ENCODE peak calls at places on chromosomes 13 and 19, in four cellular contexts. B, F, O and G are unnamed samples.

GRCh38 chr19:38055040-38055439 is 148.0 kb downstream of the SIPA1L3 start:
- DNase-seq in B (no peak), F (no peak), O (no peak), G (no peak)

GRCh38 chr19:3095375-3096191 is 1.4 kb downstream of the GNA11 start:
- DNase-seq in B (no peak), F (peak; percentile 7), O (peak; percentile 74), G (no peak)

GRCh38 chr19:21691656-21692055 is 75.7 kb downstream of the ZNF100 start:
- DNase-seq in B (no peak), F (no peak), O (no peak), G (no peak)

GRCh38 chr19:5621311-5621944 is 1.1 kb downstream of the SAFB2 start:
- DNase-seq in B (no peak), F (peak; percentile 24), O (peak; percentile 55), G (no peak)

GRCh38 chr19:49793561-49793840 is 19.6 kb downstream of the FUZ start:
- DNase-seq in B (no peak), F (no peak), O (no peak), G (no peak)

GRCh38 chr13:40681341-40682051 is 15.1 kb upstream of the FOXO1 start:
- DNase-seq in B (no peak), F (peak; percentile 50), O (no peak), G (no peak)

GRCh38 chr19:31491246-31491645 is 142.0 kb upstream of the TSHZ3 start:
- DNase-seq in B (no peak), F (peak; percentile 13), O (no peak), G (no peak)

GRCh38 chr13:42394361-42395065 is 122.6 kb downstream of the AKAP11 start:
- DNase-seq in B (no peak), F (no peak), O (no peak), G (no peak)

GRCh38 chr19:16737909-16738308 is 18.3 kb downstream of the NWD1 start:
- DNase-seq in B (no peak), F (peak; percentile 17), O (no peak), G (peak; percentile 3)

GRCh38 chr19:4557186-4557970 is 2.1 kb downstream of the SEMA6B start:
- DNase-seq in B (no peak), F (no peak), O (no peak), G (no peak)

GRCh38 chr13:20462921-20463320 is 62.7 kb downstream of the CRYL1 start:
- DNase-seq in B (no peak), F (no peak), O (no peak), G (no peak)

GRCh38 chr13:18943273-18943672 is 238.4 kb downstream of the TUBA3C start:
- DNase-seq in B (no peak), F (no peak), O (no peak), G (no peak)

GRCh38 chr19:40907968-40908735 is 26.1 kb upstream of the CYP2A7 start:
- DNase-seq in B (no peak), F (no peak), O (no peak), G (no peak)

GRCh38 chr19:10961763-10962536 is 1.1 kb downstream of the SMARCA4 start:
- DNase-seq in B (no peak), F (no peak), O (no peak), G (no peak)

GRCh38 chr19:46296722-46297431 is at the start of gene HIF3A:
- DNase-seq in B (no peak), F (peak; percentile 78), O (peak; percentile 82), G (no peak)

GRCh38 chr19:7914598-7915045 is at the start of gene TGFBR3L:
- DNase-seq in B (no peak), F (no peak), O (no peak), G (no peak)

GRCh38 chr13:82797876-82798275 is 1084.4 kb downstream of the SLITRK1 start:
- DNase-seq in B (no peak), F (no peak), O (no peak), G (no peak)

GRCh38 chr13:28138756-28139470 is 568 bp downstream of the PAN3 start:
- DNase-seq in B (peak; percentile 77), F (peak; percentile 97), O (peak; percentile 86), G (peak; percentile 77)

GRCh38 chr13:30808600-30808999 is 73.3 kb downstream of the ALOX5AP start:
- DNase-seq in B (no peak), F (no peak), O (no peak), G (no peak)

GRCh38 chr13:102225892-102226291 is 176.0 kb downstream of the FGF14 start:
- DNase-seq in B (no peak), F (no peak), O (no peak), G (no peak)

GRCh38 chr19:9836021-9836420 is 903 bp downstream of the PIN1 start:
- DNase-seq in B (no peak), F (peak; percentile 51), O (no peak), G (peak; percentile 25)

GRCh38 chr13:69970521-69970920 is 137.1 kb upstream of the ATXN8OS start:
- DNase-seq in B (no peak), F (peak; percentile 5), O (no peak), G (no peak)

GRCh38 chr19:17944301-17944700 is 11.5 kb downstream of the CCDC124 start:
- DNase-seq in B (no peak), F (peak; percentile 73), O (no peak), G (peak; percentile 73)

GRCh38 chr19:11578342-11579142 is 1.1 kb upstream of the ACP5 start:
- DNase-seq in B (no peak), F (peak; percentile 25), O (no peak), G (no peak)

GRCh38 chr13:91247768-91248167 is 99.7 kb upstream of the MIR17HG start:
- DNase-seq in B (no peak), F (no peak), O (no peak), G (no peak)

DNA sequence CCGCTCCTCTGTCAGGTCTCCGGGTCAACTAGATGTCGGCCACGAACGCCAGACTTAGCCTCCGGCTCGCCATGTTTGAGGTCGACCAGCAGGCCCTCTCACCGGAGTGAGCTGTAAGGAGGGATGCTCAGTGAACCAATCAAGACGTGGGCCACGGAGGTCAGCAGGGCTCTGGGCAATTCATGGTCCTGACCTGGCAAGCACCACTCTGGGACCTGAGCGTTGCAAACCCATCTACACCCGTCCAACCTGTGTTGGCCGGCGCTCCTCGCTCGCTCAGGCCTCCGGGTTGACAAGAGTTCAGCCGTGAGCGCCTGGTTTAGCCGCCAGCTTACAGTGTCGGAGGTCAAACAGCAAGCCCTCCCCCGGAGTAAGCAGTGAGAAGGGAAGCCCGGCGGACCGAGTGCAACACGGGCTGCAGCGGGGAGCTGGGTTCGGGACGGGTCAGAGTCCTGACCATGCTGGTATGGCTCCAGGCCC is 1361.9 kb downstream of the UQCRFS1 start:
- DNase-seq in B (no peak), F (no peak), O (no peak), G (no peak)
- TF ChIP-seq CTCF in B (no peak), F (no peak), O (no peak), G (no peak)

GRCh38 chr13:99606322-99607089 is 105.2 kb downstream of the TM9SF2 start:
- DNase-seq in B (peak; percentile 91), F (peak; percentile 89), O (peak; percentile 96), G (no peak)

GRCh38 chr13:99614465-99614885 is 113.2 kb downstream of the TM9SF2 start:
- DNase-seq in B (no peak), F (peak; percentile 27), O (no peak), G (no peak)

GRCh38 chr13:99608345-99608744 is 107.1 kb downstream of the TM9SF2 start:
- DNase-seq in B (no peak), F (no peak), O (no peak), G (no peak)

GRCh38 chr13:99605417-99606321 is 104.4 kb downstream of the TM9SF2 start:
- DNase-seq in B (no peak), F (peak; percentile 43), O (peak; percentile 77), G (no peak)

GRCh38 chr13:99610702-99611289 is 109.5 kb downstream of the TM9SF2 start:
- DNase-seq in B (no peak), F (no peak), O (no peak), G (no peak)
- TF ChIP-seq CTCF in B (no peak), F (peak; percentile 7), O (no peak), G (peak; percentile 35)

GRCh38 chr19:33978286-33978685 is 181.6 kb downstream of the KCTD15 start:
- DNase-seq in B (no peak), F (no peak), O (no peak), G (no peak)

GRCh38 chr19:33988601-33989000 is 183.7 kb upstream of the LSM14A start:
- DNase-seq in B (no peak), F (no peak), O (no peak), G (no peak)

DNA sequence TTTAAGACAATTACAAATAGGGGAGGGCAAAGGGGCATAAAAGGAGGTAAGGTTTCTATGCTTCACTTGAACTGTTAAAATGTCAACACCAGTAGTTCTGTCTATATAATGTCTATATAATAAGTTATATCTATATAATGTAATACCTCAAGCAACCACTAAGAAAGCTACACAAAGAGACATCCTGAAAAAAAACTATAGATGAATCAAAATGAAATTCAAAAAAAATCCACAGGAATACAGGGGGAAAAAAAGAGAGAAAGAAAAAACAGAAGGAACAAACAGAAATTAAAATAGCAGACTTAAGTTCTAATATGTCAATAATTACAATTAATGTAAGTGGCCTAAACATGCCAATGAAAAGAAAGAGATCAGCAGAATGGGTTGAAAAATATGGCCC is 186.0 kb downstream of the KCTD15 start:
- DNase-seq in B (no peak), F (no peak), O (no peak), G (no peak)
- TF ChIP-seq CTCF in B (no peak), F (no peak), O (no peak), G (no peak)

DNA sequence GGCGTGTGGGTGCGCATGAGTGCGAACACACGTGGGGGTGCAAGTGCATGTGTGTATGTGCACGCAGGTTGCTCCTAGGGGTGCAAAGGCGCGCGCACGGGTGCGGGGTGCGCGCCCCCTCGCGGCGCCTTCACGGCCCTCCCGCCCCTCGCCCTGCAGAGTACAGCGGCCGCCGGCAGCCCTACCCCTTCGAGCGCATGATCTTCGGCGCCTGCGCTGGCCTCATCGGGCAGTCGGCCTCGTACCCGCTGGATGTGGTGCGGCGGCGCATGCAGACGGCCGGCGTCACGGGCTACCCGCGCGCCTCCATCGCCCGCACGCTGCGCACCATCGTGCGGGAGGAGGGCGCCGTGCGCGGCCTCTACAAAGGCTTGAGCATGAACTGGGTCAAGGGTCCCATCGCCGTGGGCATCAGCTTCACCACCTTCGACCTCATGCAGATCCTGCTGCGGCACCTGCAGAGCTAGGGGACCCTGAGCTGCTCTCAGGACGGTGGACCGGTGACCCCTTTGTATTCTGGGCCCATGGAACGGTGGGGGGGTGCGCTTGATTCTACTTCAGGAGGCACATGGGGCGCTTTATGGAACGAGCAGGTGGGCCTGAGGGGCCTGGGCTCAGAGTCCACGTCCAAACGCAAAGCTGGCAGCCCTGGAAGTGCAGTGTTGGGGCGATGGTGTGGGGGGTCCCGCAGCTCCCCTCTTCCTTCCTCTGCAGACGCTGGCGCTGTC is 27.7 kb downstream of the TMEM161A start:
- DNase-seq in B (no peak), F (peak; percentile 22), O (no peak), G (no peak)
- TF ChIP-seq CTCF in B (no peak), F (no peak), O (peak; percentile 0), G (peak; percentile 43)

DNA sequence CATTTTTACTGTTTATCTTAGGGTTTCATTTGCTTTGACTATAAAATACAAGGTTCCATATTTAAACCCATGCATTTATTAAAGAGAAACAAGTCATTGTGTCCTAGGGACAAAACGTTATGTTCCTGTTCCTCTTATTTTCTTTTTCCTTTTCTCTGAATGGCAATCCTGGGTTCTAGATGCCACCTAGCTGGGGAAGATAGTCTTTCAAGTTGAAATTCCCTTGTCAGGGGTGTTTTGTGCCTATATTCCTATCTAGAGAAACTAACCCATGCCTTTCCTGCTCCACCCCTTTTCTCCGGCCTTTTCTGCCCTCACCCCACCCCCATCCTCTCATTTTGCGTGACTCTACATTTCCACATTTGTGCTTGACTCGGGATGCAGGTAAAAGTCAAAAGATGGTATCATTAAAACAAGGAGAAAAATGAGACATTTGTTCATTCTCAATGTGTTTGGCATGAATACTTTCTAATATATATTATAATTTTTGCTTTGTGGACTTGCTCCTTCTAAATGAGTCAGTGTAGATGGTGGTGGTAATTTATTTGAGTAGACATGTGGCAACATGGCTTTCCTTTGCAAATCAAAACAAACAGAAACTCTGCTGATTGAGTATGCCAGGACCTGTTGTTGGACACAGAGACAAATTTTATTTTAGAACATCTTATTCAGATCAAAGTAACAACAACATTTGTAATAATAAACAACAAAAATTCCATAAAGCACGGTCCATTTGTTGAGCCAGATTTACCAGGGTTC is 26.8 kb upstream of the STARD13 start:
- DNase-seq in B (no peak), F (peak; percentile 41), O (no peak), G (no peak)
- TF ChIP-seq CTCF in B (no peak), F (peak; percentile 17), O (no peak), G (no peak)